ENCODE peak calls at places on chromosomes 1 and 21, in five cellular contexts. I is pancreas, E is uterus, D is body of pancreas, O is psoas muscle. J is an unnamed sample.

GRCh38 chr1:198203434-198203833 is 46.6 kb downstream of the NEK7 start:
- DNase-seq in I (no peak), E (no peak), D (no peak), O (no peak), J (no peak)

GRCh38 chr1:155889566-155889965 is 21.6 kb downstream of the RIT1 start:
- DNase-seq in I (no peak), E (no peak), D (no peak), O (no peak), J (no peak)

GRCh38 chr1:17075470-17076255 is 21.8 kb upstream of the SDHB start:
- DNase-seq in I (no peak), E (no peak), D (no peak), O (no peak), J (no peak)

GRCh38 chr1:2801535-2802291 is at the start of gene TTC34:
- DNase-seq in I (no peak), E (no peak), D (peak; percentile 18), O (peak; percentile 13), J (no peak)

GRCh38 chr1:71307451-71307850 is 226.6 kb upstream of the ZRANB2 start:
- DNase-seq in I (no peak), E (no peak), D (no peak), O (no peak), J (no peak)

GRCh38 chr21:25997788-25998611 is 172.6 kb downstream of the APP start:
- DNase-seq in I (peak; percentile 78), E (no peak), D (peak; percentile 86), O (no peak), J (no peak)

GRCh38 chr1:231866392-231867331 is 240.1 kb downstream of the DISC1 start:
- DNase-seq in I (peak; percentile 30), E (peak; percentile 31), D (peak; percentile 59), O (no peak), J (peak; percentile 68)

GRCh38 chr1:88557044-88557443 is 127.0 kb upstream of the PKN2 start:
- DNase-seq in I (no peak), E (no peak), D (no peak), O (no peak), J (no peak)

GRCh38 chr1:95018602-95019369 is 54.0 kb downstream of the ALG14 start:
- DNase-seq in I (peak; percentile 48), E (no peak), D (peak; percentile 50), O (no peak), J (no peak)

GRCh38 chr1:151540982-151541377 is 871 bp downstream of the TUFT1 start:
- DNase-seq in I (peak; percentile 39), E (no peak), D (peak; percentile 44), O (peak; percentile 19), J (no peak)
- H3K4me3 ChIP-seq in I (peak overlapping the region; percentile 37), E (peak overlapping the region; percentile 61), D (peak overlapping the region; percentile 60), O (peak overlapping the region; percentile 90), J (peak overlapping the region; percentile 62)

DNA sequence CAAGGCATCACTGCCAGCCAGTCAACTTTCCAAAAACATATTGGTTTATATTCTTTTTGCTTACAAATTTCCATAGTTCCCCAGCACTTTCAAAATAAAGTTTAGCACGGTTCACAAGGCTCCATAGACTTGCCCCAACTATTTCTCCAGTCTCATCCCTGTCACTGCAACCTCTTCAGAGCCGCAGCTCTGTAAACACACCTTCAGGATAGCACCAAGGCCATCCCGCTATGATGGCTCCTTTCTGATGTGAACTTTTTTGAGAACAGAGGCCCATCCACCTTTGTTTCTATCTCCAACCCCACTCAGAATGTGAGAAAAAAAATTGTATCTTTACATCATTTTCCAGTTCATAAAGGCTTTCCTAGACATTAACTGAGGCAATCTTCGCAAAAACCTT is 26.3 kb downstream of the PGM1 start:
- DNase-seq in I (no peak), E (no peak), D (no peak), O (no peak), J (no peak)
- H3K27me3 ChIP-seq in I (no peaks in the 10 kb centered on the region), E (no peaks in the 10 kb centered on the region), D (no peaks in the 10 kb centered on the region), O (no peaks in the 10 kb centered on the region), J (no peaks in the 10 kb centered on the region)

DNA sequence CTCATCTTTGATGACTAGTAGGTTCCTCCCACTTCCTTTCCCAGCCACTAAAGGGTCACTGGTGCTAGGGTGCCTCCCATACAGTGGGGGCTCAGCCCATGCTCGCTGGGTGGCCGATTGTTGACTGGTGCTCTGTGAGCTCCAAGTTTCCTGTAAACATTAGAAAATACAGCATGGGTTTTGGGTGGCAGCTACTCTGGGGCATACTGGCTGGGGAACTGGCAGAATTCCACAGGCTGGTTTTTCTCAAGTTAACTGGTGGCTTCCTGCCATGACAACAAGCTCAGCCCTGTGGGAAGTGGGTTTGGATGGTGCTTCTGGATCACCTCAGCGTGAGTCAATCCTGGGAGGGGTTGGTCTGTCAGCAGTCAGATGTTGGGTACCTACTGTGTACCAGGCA is 28.7 kb upstream of the CRNN start:
- DNase-seq in I (no peak), E (no peak), D (peak; percentile 34), O (no peak), J (no peak)
- H3K4me1 ChIP-seq in I (no peaks in the 10 kb centered on the region), E (peaks cover 9% of the 10 kb centered on the region), D (peaks cover 13% of the 10 kb centered on the region), O (no peaks in the 10 kb centered on the region), J (peaks cover 14% of the 10 kb centered on the region)

DNA sequence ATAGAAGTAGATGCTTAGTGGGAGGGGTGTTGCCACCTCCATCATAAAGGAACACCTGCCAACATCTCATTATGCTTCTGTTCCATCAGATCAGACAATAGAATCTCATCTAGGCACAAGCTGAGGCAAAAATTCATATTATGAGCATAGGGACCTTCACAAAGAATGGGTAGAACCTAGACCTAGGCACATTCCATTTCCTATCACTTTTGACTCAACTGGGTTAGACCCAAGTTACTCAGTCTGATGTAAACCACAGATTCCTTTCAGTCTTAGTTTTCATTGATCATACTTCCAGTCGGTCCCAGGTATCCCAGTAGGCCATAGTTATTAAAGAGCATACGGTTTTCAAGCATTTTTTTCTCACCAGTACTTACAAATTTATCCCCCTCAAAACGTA is 21.7 kb downstream of the XCL1 start:
- DNase-seq in I (no peak), E (no peak), D (no peak), O (no peak), J (no peak)
- H3K4me3 ChIP-seq in I (no peak overlapping the region), E (no peak overlapping the region), D (no peak overlapping the region), O (no peak overlapping the region), J (no peak overlapping the region)

GRCh38 chr1:204960306-204960984 is 82.6 kb upstream of the CNTN2 start:
- DNase-seq in I (no peak), E (no peak), D (no peak), O (no peak), J (no peak)
- H3K27me3 ChIP-seq in I (no peaks in the 10 kb centered on the region), E (no peaks in the 10 kb centered on the region), D (no peaks in the 10 kb centered on the region), O (peaks cover 3% of the 10 kb centered on the region), J (no peaks in the 10 kb centered on the region)

GRCh38 chr1:247431643-247432042 is 15.7 kb downstream of the NLRP3 start:
- DNase-seq in I (no peak), E (no peak), D (no peak), O (no peak), J (no peak)

GRCh38 chr1:247429526-247429925 is 13.6 kb downstream of the NLRP3 start:
- DNase-seq in I (no peak), E (no peak), D (no peak), O (no peak), J (no peak)

GRCh38 chr1:247433922-247434476 is 18.0 kb downstream of the NLRP3 start:
- DNase-seq in I (no peak), E (no peak), D (no peak), O (no peak), J (no peak)

GRCh38 chr1:247435026-247435770 is 19.2 kb downstream of the NLRP3 start:
- DNase-seq in I (no peak), E (no peak), D (no peak), O (no peak), J (no peak)

GRCh38 chr1:247430430-247430829 is 14.5 kb downstream of the NLRP3 start:
- DNase-seq in I (no peak), E (no peak), D (no peak), O (no peak), J (no peak)
- H3K4me1 ChIP-seq in I (no peaks in the 10 kb centered on the region), E (no peaks in the 10 kb centered on the region), D (no peaks in the 10 kb centered on the region), O (no peaks in the 10 kb centered on the region), J (no peaks in the 10 kb centered on the region)

DNA sequence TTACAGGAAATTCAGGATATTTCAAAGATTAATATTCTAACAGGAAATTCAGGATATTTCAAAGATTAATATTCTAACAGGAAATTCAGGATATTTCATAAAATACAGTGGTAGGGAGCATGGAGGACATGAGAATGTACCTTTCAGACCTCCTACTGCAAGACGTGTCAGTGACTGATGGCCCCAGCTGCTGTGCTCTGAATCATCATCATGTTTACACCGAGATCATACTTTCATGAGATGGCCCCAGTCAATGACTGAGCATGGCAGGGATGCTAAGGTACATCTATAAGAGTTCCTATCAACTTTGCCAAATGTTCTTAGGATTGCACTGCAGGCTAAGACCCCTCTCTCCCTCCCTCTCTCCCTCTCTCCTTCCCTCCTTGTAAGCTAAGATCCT is 69.0 kb downstream of the HFM1 start:
- DNase-seq in I (no peak), E (no peak), D (no peak), O (no peak), J (no peak)
- H3K4me3 ChIP-seq in I (no peak overlapping the region), E (no peak overlapping the region), D (no peak overlapping the region), O (no peak overlapping the region), J (no peak overlapping the region)

DNA sequence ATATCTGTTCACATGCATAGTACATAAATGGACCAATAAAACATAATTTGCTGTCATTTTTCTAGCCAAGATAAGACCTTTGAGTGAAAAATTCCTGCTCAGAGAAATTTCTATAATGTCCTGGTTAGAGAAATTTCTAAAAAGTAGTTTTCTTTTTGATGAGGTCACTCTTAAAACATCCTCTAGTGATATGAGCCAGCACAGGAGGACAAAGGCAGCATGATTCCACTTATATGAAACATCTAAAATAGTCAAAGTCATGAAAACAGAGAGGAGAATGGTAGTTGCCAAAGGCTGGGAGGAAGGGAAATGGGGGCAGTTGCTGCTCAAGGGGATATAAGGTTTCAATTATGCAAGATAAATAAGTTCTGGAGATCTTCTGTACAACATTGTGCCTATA is 239.4 kb downstream of the BACH1 start:
- DNase-seq in I (no peak), E (no peak), D (no peak), O (no peak), J (no peak)
- H3K27me3 ChIP-seq in I (no peaks in the 10 kb centered on the region), E (no peaks in the 10 kb centered on the region), D (no peaks in the 10 kb centered on the region), O (no peaks in the 10 kb centered on the region), J (no peaks in the 10 kb centered on the region)

GRCh38 chr1:247105966-247106365 is 1.8 kb upstream of the ZNF669 start:
- DNase-seq in I (no peak), E (no peak), D (no peak), O (no peak), J (no peak)
- H3K4me1 ChIP-seq in I (peaks cover 9% of the 10 kb centered on the region), E (no peaks in the 10 kb centered on the region), D (peaks cover 19% of the 10 kb centered on the region), O (peaks cover 5% of the 10 kb centered on the region), J (no peaks in the 10 kb centered on the region)

DNA sequence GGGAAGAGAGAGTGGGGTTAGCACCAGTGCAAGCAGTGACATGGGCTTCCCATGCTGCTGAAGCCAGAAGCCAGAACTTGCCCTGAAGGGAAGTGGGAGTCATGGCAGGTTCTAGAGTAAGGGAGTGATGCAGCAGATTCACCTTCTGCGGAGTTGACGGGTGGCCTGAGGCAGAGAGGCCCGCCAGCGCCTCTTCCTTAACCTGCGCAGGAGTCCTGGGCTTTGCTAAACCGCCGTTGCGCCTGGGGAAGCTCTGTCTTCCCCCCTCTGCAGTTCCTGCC is 67.2 kb downstream of the OBSCN start:
- DNase-seq in I (no peak), E (no peak), D (no peak), O (no peak), J (no peak)
- H3K4me3 ChIP-seq in I (peak overlapping the region; percentile 44), E (peak overlapping the region; percentile 54), D (peak overlapping the region; percentile 32), O (peak overlapping the region; percentile 60), J (peak overlapping the region; percentile 53)